ENCODE peak calls at places on chromosome 12, in seven cellular contexts. One of them, this sample, is unnamed.

GRCh38 chr12:958449-959123 is 9.1 kb upstream of the RAD52 start:
- DNase-seq in GM23248: peak
- DNase-seq in HTR-8/SVneo: no peak
- DNase-seq in foreskin keratinocyte: no peak
- DNase-seq in stimulated activated CD8-positive, alpha-beta memory T cell treated with anti-CD3 and anti-CD28 coated beads, Interleukin-15, amount 100 ng/mL, for 48 hours: no peak
- DNase-seq in EH: no peak
- DNase-seq in ELR: no peak
- DNase-seq in this sample: no peak

GRCh38 chr12:117596968-117597367 is 235.5 kb upstream of the NOS1 start:
- DNase-seq in GM23248: no peak
- DNase-seq in HTR-8/SVneo: no peak
- DNase-seq in foreskin keratinocyte: no peak
- DNase-seq in stimulated activated CD8-positive, alpha-beta memory T cell treated with anti-CD3 and anti-CD28 coated beads, Interleukin-15, amount 100 ng/mL, for 48 hours: no peak
- DNase-seq in EH: no peak
- DNase-seq in ELR: no peak
- DNase-seq in this sample: no peak

GRCh38 chr12:87302126-87302732 is 727.0 kb downstream of the C12orf50 start:
- DNase-seq in GM23248: peak
- DNase-seq in HTR-8/SVneo: no peak
- DNase-seq in foreskin keratinocyte: no peak
- DNase-seq in stimulated activated CD8-positive, alpha-beta memory T cell treated with anti-CD3 and anti-CD28 coated beads, Interleukin-15, amount 100 ng/mL, for 48 hours: no peak
- DNase-seq in EH: no peak
- DNase-seq in ELR: no peak
- DNase-seq in this sample: no peak

GRCh38 chr12:50132505-50133135 is 20.6 kb downstream of the COX14 start:
- DNase-seq in GM23248: peak
- DNase-seq in HTR-8/SVneo: peak
- DNase-seq in foreskin keratinocyte: no peak
- DNase-seq in stimulated activated CD8-positive, alpha-beta memory T cell treated with anti-CD3 and anti-CD28 coated beads, Interleukin-15, amount 100 ng/mL, for 48 hours: no peak
- DNase-seq in EH: no peak
- DNase-seq in ELR: no peak
- DNase-seq in this sample: no peak

GRCh38 chr12:27787559-27787958 is 7.5 kb upstream of the MANSC4 start:
- DNase-seq in GM23248: no peak
- DNase-seq in HTR-8/SVneo: no peak
- DNase-seq in foreskin keratinocyte: no peak
- DNase-seq in stimulated activated CD8-positive, alpha-beta memory T cell treated with anti-CD3 and anti-CD28 coated beads, Interleukin-15, amount 100 ng/mL, for 48 hours: no peak
- DNase-seq in EH: peak
- DNase-seq in ELR: no peak
- DNase-seq in this sample: no peak

GRCh38 chr12:3683670-3684069 is 69.2 kb downstream of the CRACR2A start:
- DNase-seq in GM23248: peak
- DNase-seq in HTR-8/SVneo: no peak
- DNase-seq in foreskin keratinocyte: peak
- DNase-seq in stimulated activated CD8-positive, alpha-beta memory T cell treated with anti-CD3 and anti-CD28 coated beads, Interleukin-15, amount 100 ng/mL, for 48 hours: no peak
- DNase-seq in EH: peak
- DNase-seq in ELR: peak
- DNase-seq in this sample: no peak

GRCh38 chr12:114213055-114213561 is 192.8 kb downstream of the TBX5 start:
- DNase-seq in GM23248: peak
- DNase-seq in HTR-8/SVneo: no peak
- DNase-seq in foreskin keratinocyte: no peak
- DNase-seq in stimulated activated CD8-positive, alpha-beta memory T cell treated with anti-CD3 and anti-CD28 coated beads, Interleukin-15, amount 100 ng/mL, for 48 hours: no peak
- DNase-seq in EH: no peak
- DNase-seq in ELR: peak
- DNase-seq in this sample: no peak

GRCh38 chr12:114955414-114956014 is 271.5 kb upstream of the TBX3 start:
- DNase-seq in GM23248: no peak
- DNase-seq in HTR-8/SVneo: peak
- DNase-seq in foreskin keratinocyte: no peak
- DNase-seq in stimulated activated CD8-positive, alpha-beta memory T cell treated with anti-CD3 and anti-CD28 coated beads, Interleukin-15, amount 100 ng/mL, for 48 hours: no peak
- DNase-seq in EH: peak
- DNase-seq in ELR: peak
- DNase-seq in this sample: peak

GRCh38 chr12:6745751-6746525 is 7.0 kb downstream of the MLF2 start:
- DNase-seq in GM23248: peak
- DNase-seq in HTR-8/SVneo: no peak
- DNase-seq in foreskin keratinocyte: peak
- DNase-seq in stimulated activated CD8-positive, alpha-beta memory T cell treated with anti-CD3 and anti-CD28 coated beads, Interleukin-15, amount 100 ng/mL, for 48 hours: no peak
- DNase-seq in EH: no peak
- DNase-seq in ELR: peak
- DNase-seq in this sample: no peak

GRCh38 chr12:127272864-127273263 is 994.1 kb upstream of the TMEM132C start:
- DNase-seq in GM23248: peak
- DNase-seq in HTR-8/SVneo: no peak
- DNase-seq in foreskin keratinocyte: peak
- DNase-seq in stimulated activated CD8-positive, alpha-beta memory T cell treated with anti-CD3 and anti-CD28 coated beads, Interleukin-15, amount 100 ng/mL, for 48 hours: no peak
- DNase-seq in EH: peak
- DNase-seq in ELR: peak
- DNase-seq in this sample: no peak

This sample was measured in A549.